ENCODE peak calls at places on chromosomes 3 and 15, in four cellular contexts. R is SJSA1; J is HTR-8/SVneo; V is stimulated activated CD4-positive, alpha-beta T cell treated with anti-CD3 and anti-CD28 coated beads, Interleukin-1b, Interleukin-23, amount 100 ng/mL, for 24 hours. W is an unnamed sample.

GRCh38 chr15:73630796-73631471 is 2.3 kb downstream of the NPTN start:
- DNase-seq in R (no peak), V (no peak), J (no peak), W (peak)

GRCh38 chr3:46372492-46373359 is 2.0 kb downstream of the CCR5 start:
- DNase-seq in J (peak), V (no peak), R (no peak), W (peak)

GRCh38 chr15:80684697-80685096 is 10.4 kb upstream of the ABHD17C start:
- DNase-seq in V (no peak), J (no peak), R (no peak), W (no peak)

GRCh38 chr15:88752956-88753355 is 50.3 kb upstream of the ACAN start:
- DNase-seq in J (no peak), R (no peak), V (no peak), W (no peak)

GRCh38 chr3:58670506-58671125 is 4.0 kb upstream of the FAM3D start:
- DNase-seq in R (no peak), V (no peak), J (no peak), W (no peak)

GRCh38 chr3:136207741-136208140 is 11.6 kb upstream of the MSL2 start:
- DNase-seq in V (no peak), J (no peak), R (no peak), W (no peak)

GRCh38 chr3:185685231-185686035 is 99.3 kb downstream of the SENP2 start:
- DNase-seq in V (no peak), R (no peak), J (no peak), W (no peak)

GRCh38 chr3:29156071-29156715 is 124.7 kb upstream of the RBMS3 start:
- DNase-seq in V (no peak), R (no peak), J (no peak), W (no peak)

GRCh38 chr15:96474274-96474673 is 143.8 kb downstream of the NR2F2 start:
- DNase-seq in R (no peak), J (no peak), V (no peak), W (no peak)

GRCh38 chr15:29139540-29140459 is 129.8 kb downstream of the NSMCE3 start:
- DNase-seq in J (peak), R (peak), V (peak), W (peak)

GRCh38 chr15:98649621-98649995 is 1.3 kb downstream of the IGF1R start:
- DNase-seq in V (peak), J (no peak), R (peak), W (no peak)

GRCh38 chr3:148998297-148998696 is 7.0 kb downstream of the GYG1 start:
- DNase-seq in J (no peak), R (no peak), V (no peak), W (peak)

GRCh38 chr3:21783834-21784233 is 32.8 kb upstream of the ZNF385D start:
- DNase-seq in R (no peak), V (no peak), J (no peak), W (no peak)